ENCODE peak calls at places on chromosomes 11 and 22, in five cellular contexts. G is gastrocnemius medialis, A is right lobe of liver, X is IMR-90, M is A549. J is an unnamed sample.

GRCh38 chr11:77842451-77843121 is 21.6 kb downstream of the AAMDC start:
- DNase-seq in G (no peak), A (no peak), X (peak; percentile 53), M (no peak), J (no peak)

GRCh38 chr11:19890308-19890707 is 177.7 kb downstream of the NAV2 start:
- DNase-seq in G (no peak), A (no peak), X (peak; percentile 88), M (no peak), J (no peak)

GRCh38 chr11:10311802-10312201 is 6.9 kb downstream of the ADM start:
- DNase-seq in G (no peak), A (no peak), X (no peak), M (no peak), J (no peak)

GRCh38 chr11:107799245-107799859 is 59.2 kb downstream of the SLC35F2 start:
- DNase-seq in G (peak; percentile 6), A (peak; percentile 58), X (peak; percentile 57), M (peak; percentile 36), J (peak; percentile 81)

GRCh38 chr11:68121067-68121899 is at the start of gene CHKA:
- DNase-seq in G (peak; percentile 88), A (peak; percentile 97), X (peak; percentile 82), M (peak; percentile 84), J (peak; percentile 97)

GRCh38 chr11:72937439-72937838 is 123.2 kb downstream of the ATG16L2 start:
- DNase-seq in G (no peak), A (no peak), X (no peak), M (no peak), J (no peak)

GRCh38 chr22:27717094-27717493 is 84.5 kb downstream of the MN1 start:
- DNase-seq in G (no peak), A (no peak), X (no peak), M (no peak), J (no peak)

GRCh38 chr22:35325209-35325608 is 25.5 kb downstream of the TOM1 start:
- DNase-seq in G (no peak), A (no peak), X (no peak), M (no peak), J (no peak)

GRCh38 chr11:79413258-79413657 is 27.6 kb downstream of the TENM4 start:
- DNase-seq in G (peak; percentile 60), A (no peak), X (peak; percentile 94), M (no peak), J (peak; percentile 95)

DNA sequence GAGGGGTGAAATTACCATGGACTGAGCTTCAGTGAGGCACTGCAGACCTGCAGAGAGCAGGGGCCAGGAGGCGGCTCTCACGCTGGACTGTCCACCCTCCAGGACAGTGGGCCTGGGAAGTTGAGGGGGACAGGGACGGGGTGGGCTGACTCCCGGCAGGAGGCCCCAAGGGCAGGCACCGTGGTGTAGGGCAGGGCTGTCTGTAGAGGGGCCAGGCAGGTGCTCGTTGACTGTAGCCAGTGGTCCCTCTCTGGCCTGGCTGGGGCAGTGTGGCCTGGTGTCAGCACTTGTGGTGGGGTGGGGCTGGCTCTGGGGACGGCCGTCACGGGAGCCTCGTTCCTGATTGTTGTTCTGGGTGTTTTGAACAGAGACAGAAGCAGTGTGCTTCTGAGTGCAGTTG is 46.4 kb downstream of the MUC6 start:
- DNase-seq in G (no peak), A (no peak), X (no peak), M (no peak), J (peak; percentile 63)
- TF ChIP-seq POLR2A in G (no peak), A (no peak), X (no peak), M (no peak), J (no peak)

DNA sequence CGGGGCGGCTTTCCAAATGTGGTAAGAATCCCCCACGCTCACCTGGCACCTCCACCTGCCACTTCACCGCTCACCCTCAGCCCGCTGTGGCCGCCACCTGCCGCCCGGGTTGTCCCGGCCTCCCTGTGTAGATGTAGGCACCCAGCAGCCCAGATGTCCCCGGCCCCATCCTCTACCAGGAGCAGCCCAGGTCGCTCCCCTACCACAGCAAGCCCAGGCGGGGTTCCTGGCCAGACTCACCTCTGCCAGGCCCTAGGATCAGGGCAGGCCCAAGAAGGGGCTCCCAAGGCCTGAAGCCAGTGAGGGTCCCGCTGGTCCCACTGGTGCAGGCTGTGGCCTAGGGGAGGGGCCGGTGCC is 27.4 kb downstream of the MOB2 start:
- DNase-seq in G (no peak), A (no peak), X (no peak), M (no peak), J (no peak)
- H3K27ac ChIP-seq in G (no peak overlapping the region), A (no peak overlapping the region), X (no peak overlapping the region), M (no peak overlapping the region), J (peak overlapping the region; percentile 94)

GRCh38 chr11:101129203-101129943 is at the start of gene PGR:
- DNase-seq in G (no peak), A (peak; percentile 37), X (no peak), M (no peak), J (no peak)
- TF ChIP-seq POLR2A in G (no peak), A (no peak), X (no peak), M (no peak), J (no peak)

DNA sequence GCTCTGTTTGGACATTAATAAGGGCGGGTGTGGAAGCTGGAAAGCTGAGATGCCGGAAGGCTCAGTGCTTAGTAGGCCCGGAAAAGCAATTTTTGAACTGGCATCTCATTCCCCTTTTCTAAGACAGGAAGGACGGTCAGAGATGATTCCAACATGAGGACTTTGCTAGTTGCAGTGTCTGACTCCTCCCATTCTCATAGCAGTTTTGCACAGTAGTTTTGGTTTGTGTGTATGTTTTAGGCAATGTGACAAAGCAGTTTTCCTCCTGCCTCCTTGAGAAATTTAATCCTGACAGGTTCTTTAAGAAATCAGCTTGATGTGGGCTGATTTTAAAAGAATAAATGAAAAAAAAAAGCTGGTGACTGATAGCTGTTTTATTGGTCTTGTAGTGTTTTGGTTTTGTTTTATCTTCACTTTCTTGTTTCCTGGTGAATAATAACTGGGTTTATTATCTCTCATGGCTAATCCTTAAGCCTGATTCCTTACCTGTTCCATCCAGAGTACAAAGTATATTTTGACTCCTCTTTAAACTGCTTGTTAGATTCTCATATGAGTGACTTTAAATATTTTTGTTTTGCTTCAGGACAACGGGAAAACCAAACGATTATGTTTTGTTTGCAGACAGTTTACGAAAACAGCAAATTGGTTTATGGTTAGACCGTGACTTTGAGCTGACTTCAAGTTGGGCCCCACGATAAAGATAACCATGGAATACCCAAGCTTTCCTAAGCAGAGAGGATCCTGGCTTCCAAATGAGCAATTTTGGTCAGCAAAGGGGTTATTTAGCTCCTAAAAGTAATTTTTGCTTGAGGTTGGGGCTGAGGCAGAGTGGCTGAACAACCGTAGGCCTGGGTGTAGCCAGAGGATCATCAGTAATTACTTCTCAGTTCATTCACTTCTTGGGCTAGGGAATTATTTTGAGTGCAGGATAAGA is 3.4 kb downstream of the PTPRJ start:
- DNase-seq in G (no peak), A (no peak), X (peak; percentile 73), M (no peak), J (no peak)
- H3K27ac ChIP-seq in G (no peak overlapping the region), A (peak overlapping the region; percentile 64), X (peak overlapping the region; percentile 61), M (peak overlapping the region; percentile 100), J (no peak overlapping the region)

DNA sequence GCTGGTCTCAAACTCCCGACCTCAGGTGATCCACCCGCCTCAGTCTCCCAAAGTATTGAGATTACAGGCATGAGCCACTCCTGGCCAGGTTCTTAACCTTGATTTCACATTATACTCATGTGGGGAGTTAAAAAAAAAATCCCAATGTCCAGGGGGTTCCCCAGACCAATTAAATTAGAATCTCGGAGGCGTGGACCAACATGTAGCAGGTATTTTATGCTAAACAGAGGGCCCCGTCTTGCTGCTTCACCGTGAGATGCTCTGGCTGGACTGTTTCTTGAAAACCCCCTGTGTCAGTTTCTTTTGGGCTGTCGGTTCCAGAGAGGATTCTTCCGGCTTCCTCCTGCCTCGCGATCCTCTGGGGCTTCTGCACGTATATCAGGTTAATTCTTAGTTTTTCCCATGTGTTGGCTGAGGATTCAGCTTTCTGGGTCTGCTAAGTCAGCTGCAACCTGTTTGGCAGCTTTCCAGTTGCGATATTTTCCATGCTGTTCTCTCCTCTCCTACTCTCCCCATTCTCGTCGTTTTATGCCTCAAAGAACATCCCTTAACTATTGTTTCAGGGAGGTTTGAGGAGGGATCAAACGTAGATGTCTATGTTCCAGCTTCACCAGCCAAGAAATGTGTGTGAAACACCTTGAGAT is 50.6 kb upstream of the ACCSL start:
- DNase-seq in G (no peak), A (no peak), X (no peak), M (no peak), J (peak; percentile 54)
- TF ChIP-seq POLR2A in G (no peak), A (no peak), X (no peak), M (no peak), J (no peak)

J was measured in sigmoid colon.